ENCODE peak calls at places on chromosomes 5 and 9, in eight cellular contexts. One of them, this sample, is unnamed.

GRCh38 chr5:149150457-149150856 is 9.2 kb downstream of the ABLIM3 start:
- DNase-seq in HuH-7: no peak
- DNase-seq in HEK293T: no peak
- DNase-seq in adrenal gland: no peak
- DNase-seq in spleen: no peak
- DNase-seq in NCI-H2081: no peak
- DNase-seq in CD4-positive, alpha-beta T cell: no peak
- DNase-seq in stimulated activated CD8-positive, alpha-beta memory T cell treated with anti-CD3 and anti-CD28 coated beads, Interleukin-12 subunit alpha, Interleukin-12 subunit beta, amount 100 ng/mL, for 4 hours: no peak
- DNase-seq in this sample: no peak

GRCh38 chr5:180352976-180353225 is 235 bp downstream of the GFPT2 start:
- DNase-seq in adrenal gland: no peak
- DNase-seq in stimulated activated CD8-positive, alpha-beta memory T cell treated with anti-CD3 and anti-CD28 coated beads, Interleukin-12 subunit alpha, Interleukin-12 subunit beta, amount 100 ng/mL, for 4 hours: no peak
- DNase-seq in NCI-H2081: no peak
- DNase-seq in spleen: no peak
- DNase-seq in HEK293T: peak; percentile 67
- DNase-seq in HuH-7: no peak
- DNase-seq in CD4-positive, alpha-beta T cell: no peak
- DNase-seq in this sample: no peak

GRCh38 chr9:69034071-69034470 is 1.5 kb upstream of the FXN start:
- DNase-seq in stimulated activated CD8-positive, alpha-beta memory T cell treated with anti-CD3 and anti-CD28 coated beads, Interleukin-12 subunit alpha, Interleukin-12 subunit beta, amount 100 ng/mL, for 4 hours: no peak
- DNase-seq in HuH-7: no peak
- DNase-seq in HEK293T: no peak
- DNase-seq in spleen: no peak
- DNase-seq in CD4-positive, alpha-beta T cell: no peak
- DNase-seq in adrenal gland: no peak
- DNase-seq in NCI-H2081: no peak
- DNase-seq in this sample: no peak

GRCh38 chr5:107401470-107402085 is 269.2 kb downstream of the EFNA5 start:
- DNase-seq in stimulated activated CD8-positive, alpha-beta memory T cell treated with anti-CD3 and anti-CD28 coated beads, Interleukin-12 subunit alpha, Interleukin-12 subunit beta, amount 100 ng/mL, for 4 hours: no peak
- DNase-seq in HEK293T: no peak
- DNase-seq in CD4-positive, alpha-beta T cell: no peak
- DNase-seq in NCI-H2081: peak; percentile 20
- DNase-seq in HuH-7: no peak
- DNase-seq in spleen: no peak
- DNase-seq in adrenal gland: no peak
- DNase-seq in this sample: no peak

GRCh38 chr9:88988796-88989641 is 2.2 kb upstream of the S1PR3 start:
- DNase-seq in stimulated activated CD8-positive, alpha-beta memory T cell treated with anti-CD3 and anti-CD28 coated beads, Interleukin-12 subunit alpha, Interleukin-12 subunit beta, amount 100 ng/mL, for 4 hours: no peak
- DNase-seq in spleen: no peak
- DNase-seq in adrenal gland: no peak
- DNase-seq in CD4-positive, alpha-beta T cell: no peak
- DNase-seq in HuH-7: no peak
- DNase-seq in HEK293T: no peak
- DNase-seq in NCI-H2081: no peak
- DNase-seq in this sample: no peak

GRCh38 chr5:139655727-139656271 is 7.7 kb downstream of the CXXC5 start:
- DNase-seq in NCI-H2081: no peak
- DNase-seq in spleen: peak; percentile 80
- DNase-seq in CD4-positive, alpha-beta T cell: no peak
- DNase-seq in HEK293T: no peak
- DNase-seq in adrenal gland: no peak
- DNase-seq in HuH-7: no peak
- DNase-seq in stimulated activated CD8-positive, alpha-beta memory T cell treated with anti-CD3 and anti-CD28 coated beads, Interleukin-12 subunit alpha, Interleukin-12 subunit beta, amount 100 ng/mL, for 4 hours: no peak
- DNase-seq in this sample: no peak

GRCh38 chr5:120366047-120366446 is 98.1 kb upstream of the PRR16 start:
- DNase-seq in NCI-H2081: no peak
- DNase-seq in HuH-7: no peak
- DNase-seq in CD4-positive, alpha-beta T cell: no peak
- DNase-seq in adrenal gland: no peak
- DNase-seq in stimulated activated CD8-positive, alpha-beta memory T cell treated with anti-CD3 and anti-CD28 coated beads, Interleukin-12 subunit alpha, Interleukin-12 subunit beta, amount 100 ng/mL, for 4 hours: no peak
- DNase-seq in HEK293T: no peak
- DNase-seq in spleen: no peak
- DNase-seq in this sample: no peak

GRCh38 chr9:110752766-110753165 is 84.2 kb downstream of the MUSK start:
- DNase-seq in NCI-H2081: no peak
- DNase-seq in HEK293T: no peak
- DNase-seq in HuH-7: no peak
- DNase-seq in adrenal gland: no peak
- DNase-seq in CD4-positive, alpha-beta T cell: no peak
- DNase-seq in stimulated activated CD8-positive, alpha-beta memory T cell treated with anti-CD3 and anti-CD28 coated beads, Interleukin-12 subunit alpha, Interleukin-12 subunit beta, amount 100 ng/mL, for 4 hours: no peak
- DNase-seq in spleen: no peak
- DNase-seq in this sample: no peak

GRCh38 chr5:151961557-151961956 is 36.9 kb upstream of the GLRA1 start:
- DNase-seq in HEK293T: no peak
- DNase-seq in stimulated activated CD8-positive, alpha-beta memory T cell treated with anti-CD3 and anti-CD28 coated beads, Interleukin-12 subunit alpha, Interleukin-12 subunit beta, amount 100 ng/mL, for 4 hours: no peak
- DNase-seq in adrenal gland: no peak
- DNase-seq in HuH-7: no peak
- DNase-seq in CD4-positive, alpha-beta T cell: no peak
- DNase-seq in spleen: no peak
- DNase-seq in NCI-H2081: no peak
- DNase-seq in this sample: no peak

GRCh38 chr9:96644137-96644536 is 11.0 kb downstream of the PRXL2C start:
- DNase-seq in NCI-H2081: peak; percentile 66
- DNase-seq in spleen: no peak
- DNase-seq in HuH-7: peak; percentile 37
- DNase-seq in HEK293T: no peak
- DNase-seq in adrenal gland: no peak
- DNase-seq in CD4-positive, alpha-beta T cell: no peak
- DNase-seq in stimulated activated CD8-positive, alpha-beta memory T cell treated with anti-CD3 and anti-CD28 coated beads, Interleukin-12 subunit alpha, Interleukin-12 subunit beta, amount 100 ng/mL, for 4 hours: no peak
- DNase-seq in this sample: no peak

GRCh38 chr9:88577736-88578485 is 42.9 kb downstream of the NXNL2 start:
- DNase-seq in HuH-7: no peak
- DNase-seq in NCI-H2081: no peak
- DNase-seq in spleen: no peak
- DNase-seq in CD4-positive, alpha-beta T cell: no peak
- DNase-seq in adrenal gland: no peak
- DNase-seq in stimulated activated CD8-positive, alpha-beta memory T cell treated with anti-CD3 and anti-CD28 coated beads, Interleukin-12 subunit alpha, Interleukin-12 subunit beta, amount 100 ng/mL, for 4 hours: no peak
- DNase-seq in HEK293T: no peak
- DNase-seq in this sample: no peak

GRCh38 chr9:120348951-120349429 is 231.0 kb downstream of the CDK5RAP2 start:
- DNase-seq in spleen: no peak
- DNase-seq in HEK293T: peak; percentile 74
- DNase-seq in adrenal gland: peak; percentile 48
- DNase-seq in NCI-H2081: peak; percentile 60
- DNase-seq in HuH-7: peak; percentile 64
- DNase-seq in stimulated activated CD8-positive, alpha-beta memory T cell treated with anti-CD3 and anti-CD28 coated beads, Interleukin-12 subunit alpha, Interleukin-12 subunit beta, amount 100 ng/mL, for 4 hours: no peak
- DNase-seq in CD4-positive, alpha-beta T cell: no peak
- DNase-seq in this sample: no peak

GRCh38 chr5:137619191-137619870 is 116.6 kb downstream of the KLHL3 start:
- DNase-seq in stimulated activated CD8-positive, alpha-beta memory T cell treated with anti-CD3 and anti-CD28 coated beads, Interleukin-12 subunit alpha, Interleukin-12 subunit beta, amount 100 ng/mL, for 4 hours: no peak
- DNase-seq in CD4-positive, alpha-beta T cell: no peak
- DNase-seq in spleen: no peak
- DNase-seq in HEK293T: no peak
- DNase-seq in adrenal gland: peak; percentile 89
- DNase-seq in HuH-7: no peak
- DNase-seq in NCI-H2081: peak; percentile 43
- DNase-seq in this sample: no peak

GRCh38 chr9:25658587-25658986 is 19.7 kb downstream of the TUSC1 start:
- DNase-seq in HuH-7: no peak
- DNase-seq in adrenal gland: no peak
- DNase-seq in spleen: no peak
- DNase-seq in HEK293T: no peak
- DNase-seq in NCI-H2081: no peak
- DNase-seq in CD4-positive, alpha-beta T cell: no peak
- DNase-seq in stimulated activated CD8-positive, alpha-beta memory T cell treated with anti-CD3 and anti-CD28 coated beads, Interleukin-12 subunit alpha, Interleukin-12 subunit beta, amount 100 ng/mL, for 4 hours: no peak
- DNase-seq in this sample: no peak

GRCh38 chr5:144040615-144041394 is 129.7 kb downstream of the YIPF5 start:
- DNase-seq in HuH-7: no peak
- DNase-seq in HEK293T: no peak
- DNase-seq in NCI-H2081: no peak
- DNase-seq in adrenal gland: no peak
- DNase-seq in stimulated activated CD8-positive, alpha-beta memory T cell treated with anti-CD3 and anti-CD28 coated beads, Interleukin-12 subunit alpha, Interleukin-12 subunit beta, amount 100 ng/mL, for 4 hours: no peak
- DNase-seq in CD4-positive, alpha-beta T cell: no peak
- DNase-seq in spleen: no peak
- DNase-seq in this sample: no peak

GRCh38 chr5:126449751-126450271 is 26.6 kb downstream of the GRAMD2B start:
- DNase-seq in adrenal gland: no peak
- DNase-seq in spleen: no peak
- DNase-seq in CD4-positive, alpha-beta T cell: no peak
- DNase-seq in HEK293T: no peak
- DNase-seq in stimulated activated CD8-positive, alpha-beta memory T cell treated with anti-CD3 and anti-CD28 coated beads, Interleukin-12 subunit alpha, Interleukin-12 subunit beta, amount 100 ng/mL, for 4 hours: peak; percentile 22
- DNase-seq in NCI-H2081: no peak
- DNase-seq in HuH-7: no peak
- DNase-seq in this sample: peak; percentile 49

GRCh38 chr9:9552665-9553064 is 1060.1 kb downstream of the PTPRD start:
- DNase-seq in HuH-7: no peak
- DNase-seq in spleen: no peak
- DNase-seq in adrenal gland: no peak
- DNase-seq in HEK293T: no peak
- DNase-seq in CD4-positive, alpha-beta T cell: no peak
- DNase-seq in stimulated activated CD8-positive, alpha-beta memory T cell treated with anti-CD3 and anti-CD28 coated beads, Interleukin-12 subunit alpha, Interleukin-12 subunit beta, amount 100 ng/mL, for 4 hours: no peak
- DNase-seq in NCI-H2081: peak; percentile 15
- DNase-seq in this sample: no peak

GRCh38 chr9:126523621-126524111 is 90.1 kb upstream of the LMX1B start:
- DNase-seq in HuH-7: no peak
- DNase-seq in NCI-H2081: no peak
- DNase-seq in HEK293T: no peak
- DNase-seq in CD4-positive, alpha-beta T cell: no peak
- DNase-seq in stimulated activated CD8-positive, alpha-beta memory T cell treated with anti-CD3 and anti-CD28 coated beads, Interleukin-12 subunit alpha, Interleukin-12 subunit beta, amount 100 ng/mL, for 4 hours: peak; percentile 9
- DNase-seq in adrenal gland: no peak
- DNase-seq in spleen: peak; percentile 79
- DNase-seq in this sample: no peak

GRCh38 chr9:113289091-113289490 is 13.6 kb downstream of the PRPF4 start:
- DNase-seq in adrenal gland: no peak
- DNase-seq in NCI-H2081: no peak
- DNase-seq in HEK293T: no peak
- DNase-seq in spleen: no peak
- DNase-seq in HuH-7: no peak
- DNase-seq in stimulated activated CD8-positive, alpha-beta memory T cell treated with anti-CD3 and anti-CD28 coated beads, Interleukin-12 subunit alpha, Interleukin-12 subunit beta, amount 100 ng/mL, for 4 hours: no peak
- DNase-seq in CD4-positive, alpha-beta T cell: no peak
- DNase-seq in this sample: no peak

GRCh38 chr9:92808726-92809451 is 44.3 kb upstream of the BICD2 start:
- DNase-seq in HuH-7: peak; percentile 53
- DNase-seq in stimulated activated CD8-positive, alpha-beta memory T cell treated with anti-CD3 and anti-CD28 coated beads, Interleukin-12 subunit alpha, Interleukin-12 subunit beta, amount 100 ng/mL, for 4 hours: no peak
- DNase-seq in adrenal gland: peak; percentile 74
- DNase-seq in spleen: peak; percentile 87
- DNase-seq in HEK293T: peak; percentile 82
- DNase-seq in CD4-positive, alpha-beta T cell: peak; percentile 17
- DNase-seq in NCI-H2081: peak; percentile 76
- DNase-seq in this sample: peak; percentile 24

GRCh38 chr9:113516840-113517577 is 53.5 kb downstream of the RGS3 start:
- DNase-seq in CD4-positive, alpha-beta T cell: peak; percentile 38
- DNase-seq in HuH-7: no peak
- DNase-seq in HEK293T: no peak
- DNase-seq in spleen: peak; percentile 91
- DNase-seq in NCI-H2081: no peak
- DNase-seq in stimulated activated CD8-positive, alpha-beta memory T cell treated with anti-CD3 and anti-CD28 coated beads, Interleukin-12 subunit alpha, Interleukin-12 subunit beta, amount 100 ng/mL, for 4 hours: peak; percentile 57
- DNase-seq in adrenal gland: no peak
- DNase-seq in this sample: peak; percentile 46

GRCh38 chr9:35162605-35163315 is 951 bp downstream of the UNC13B start:
- DNase-seq in CD4-positive, alpha-beta T cell: no peak
- DNase-seq in spleen: no peak
- DNase-seq in stimulated activated CD8-positive, alpha-beta memory T cell treated with anti-CD3 and anti-CD28 coated beads, Interleukin-12 subunit alpha, Interleukin-12 subunit beta, amount 100 ng/mL, for 4 hours: no peak
- DNase-seq in HEK293T: no peak
- DNase-seq in NCI-H2081: no peak
- DNase-seq in adrenal gland: no peak
- DNase-seq in HuH-7: no peak
- DNase-seq in this sample: no peak

GRCh38 chr9:116541402-116541801 is 145.7 kb upstream of the TRIM32 start:
- DNase-seq in CD4-positive, alpha-beta T cell: no peak
- DNase-seq in adrenal gland: no peak
- DNase-seq in stimulated activated CD8-positive, alpha-beta memory T cell treated with anti-CD3 and anti-CD28 coated beads, Interleukin-12 subunit alpha, Interleukin-12 subunit beta, amount 100 ng/mL, for 4 hours: no peak
- DNase-seq in NCI-H2081: no peak
- DNase-seq in HEK293T: no peak
- DNase-seq in HuH-7: no peak
- DNase-seq in spleen: no peak
- DNase-seq in this sample: no peak

GRCh38 chr5:65555266-65555665 is 7.7 kb downstream of the CENPK start:
- DNase-seq in spleen: no peak
- DNase-seq in stimulated activated CD8-positive, alpha-beta memory T cell treated with anti-CD3 and anti-CD28 coated beads, Interleukin-12 subunit alpha, Interleukin-12 subunit beta, amount 100 ng/mL, for 4 hours: no peak
- DNase-seq in adrenal gland: no peak
- DNase-seq in HuH-7: no peak
- DNase-seq in CD4-positive, alpha-beta T cell: no peak
- DNase-seq in HEK293T: no peak
- DNase-seq in NCI-H2081: no peak
- DNase-seq in this sample: no peak

GRCh38 chr5:33688041-33688980 is 203.5 kb downstream of the ADAMTS12 start:
- DNase-seq in adrenal gland: no peak
- DNase-seq in HuH-7: no peak
- DNase-seq in spleen: no peak
- DNase-seq in CD4-positive, alpha-beta T cell: no peak
- DNase-seq in stimulated activated CD8-positive, alpha-beta memory T cell treated with anti-CD3 and anti-CD28 coated beads, Interleukin-12 subunit alpha, Interleukin-12 subunit beta, amount 100 ng/mL, for 4 hours: no peak
- DNase-seq in HEK293T: no peak
- DNase-seq in NCI-H2081: no peak
- DNase-seq in this sample: no peak

GRCh38 chr5:77239126-77239741 is 28.8 kb downstream of the PDE8B start:
- DNase-seq in adrenal gland: peak; percentile 30
- DNase-seq in HuH-7: peak; percentile 12
- DNase-seq in spleen: no peak
- DNase-seq in stimulated activated CD8-positive, alpha-beta memory T cell treated with anti-CD3 and anti-CD28 coated beads, Interleukin-12 subunit alpha, Interleukin-12 subunit beta, amount 100 ng/mL, for 4 hours: no peak
- DNase-seq in CD4-positive, alpha-beta T cell: no peak
- DNase-seq in HEK293T: no peak
- DNase-seq in NCI-H2081: no peak
- DNase-seq in this sample: no peak

GRCh38 chr9:37407468-37407867 is 15.0 kb upstream of the GRHPR start:
- DNase-seq in spleen: no peak
- DNase-seq in stimulated activated CD8-positive, alpha-beta memory T cell treated with anti-CD3 and anti-CD28 coated beads, Interleukin-12 subunit alpha, Interleukin-12 subunit beta, amount 100 ng/mL, for 4 hours: no peak
- DNase-seq in NCI-H2081: no peak
- DNase-seq in HuH-7: no peak
- DNase-seq in adrenal gland: no peak
- DNase-seq in CD4-positive, alpha-beta T cell: no peak
- DNase-seq in HEK293T: no peak
- DNase-seq in this sample: no peak

GRCh38 chr5:116488334-116488733 is 86.3 kb downstream of the SEMA6A start:
- DNase-seq in HEK293T: no peak
- DNase-seq in adrenal gland: no peak
- DNase-seq in spleen: no peak
- DNase-seq in HuH-7: no peak
- DNase-seq in CD4-positive, alpha-beta T cell: no peak
- DNase-seq in stimulated activated CD8-positive, alpha-beta memory T cell treated with anti-CD3 and anti-CD28 coated beads, Interleukin-12 subunit alpha, Interleukin-12 subunit beta, amount 100 ng/mL, for 4 hours: no peak
- DNase-seq in NCI-H2081: no peak
- DNase-seq in this sample: no peak

GRCh38 chr5:179255527-179256228 is 89.6 kb downstream of the ADAMTS2 start:
- DNase-seq in HEK293T: no peak
- DNase-seq in adrenal gland: peak; percentile 14
- DNase-seq in NCI-H2081: no peak
- DNase-seq in stimulated activated CD8-positive, alpha-beta memory T cell treated with anti-CD3 and anti-CD28 coated beads, Interleukin-12 subunit alpha, Interleukin-12 subunit beta, amount 100 ng/mL, for 4 hours: no peak
- DNase-seq in CD4-positive, alpha-beta T cell: no peak
- DNase-seq in HuH-7: no peak
- DNase-seq in spleen: peak; percentile 68
- DNase-seq in this sample: no peak

GRCh38 chr5:115624994-115625393 is 842 bp downstream of the TMED7 start:
- DNase-seq in HuH-7: no peak
- DNase-seq in NCI-H2081: no peak
- DNase-seq in spleen: no peak
- DNase-seq in HEK293T: no peak
- DNase-seq in stimulated activated CD8-positive, alpha-beta memory T cell treated with anti-CD3 and anti-CD28 coated beads, Interleukin-12 subunit alpha, Interleukin-12 subunit beta, amount 100 ng/mL, for 4 hours: no peak
- DNase-seq in adrenal gland: no peak
- DNase-seq in CD4-positive, alpha-beta T cell: no peak
- DNase-seq in this sample: no peak

GRCh38 chr5:170639221-170639925 is 135.6 kb downstream of the KCNIP1 start:
- DNase-seq in NCI-H2081: no peak
- DNase-seq in HEK293T: no peak
- DNase-seq in CD4-positive, alpha-beta T cell: no peak
- DNase-seq in spleen: peak; percentile 45
- DNase-seq in HuH-7: no peak
- DNase-seq in stimulated activated CD8-positive, alpha-beta memory T cell treated with anti-CD3 and anti-CD28 coated beads, Interleukin-12 subunit alpha, Interleukin-12 subunit beta, amount 100 ng/mL, for 4 hours: no peak
- DNase-seq in adrenal gland: no peak
- DNase-seq in this sample: no peak

GRCh38 chr9:133895335-133895734 is 96.8 kb downstream of the VAV2 start:
- DNase-seq in spleen: no peak
- DNase-seq in CD4-positive, alpha-beta T cell: no peak
- DNase-seq in HEK293T: no peak
- DNase-seq in adrenal gland: no peak
- DNase-seq in NCI-H2081: no peak
- DNase-seq in stimulated activated CD8-positive, alpha-beta memory T cell treated with anti-CD3 and anti-CD28 coated beads, Interleukin-12 subunit alpha, Interleukin-12 subunit beta, amount 100 ng/mL, for 4 hours: no peak
- DNase-seq in HuH-7: no peak
- DNase-seq in this sample: no peak

This sample was measured in activated T-cell treated with anti-CD3 and anti-CD28 coated beads, Interleukin-2, amount 50 U/mL, for 4 hours.